ENCODE peak calls at places on chromosome X, in four cellular contexts. One of them, this sample, is unnamed.

GRCh38 chrX:145213504-145213903 is 33.8 kb upstream of the SPANXN1 start:
- DNase-seq in tibial nerve: no peak
- DNase-seq in OCI-LY7: peak; percentile 1
- DNase-seq in H9: no peak
- DNase-seq in this sample: no peak

GRCh38 chrX:115233497-115234219 is at the start of gene LRCH2:
- DNase-seq in tibial nerve: peak; percentile 12
- DNase-seq in OCI-LY7: no peak
- DNase-seq in H9: peak; percentile 69
- DNase-seq in this sample: no peak

GRCh38 chrX:150694738-150695410 is 1.7 kb downstream of the MTMR1 start:
- DNase-seq in tibial nerve: no peak
- DNase-seq in OCI-LY7: peak; percentile 53
- DNase-seq in H9: no peak
- DNase-seq in this sample: no peak

GRCh38 chrX:111375747-111376146 is 36.2 kb downstream of the DCX start:
- DNase-seq in tibial nerve: no peak
- DNase-seq in OCI-LY7: no peak
- DNase-seq in H9: no peak
- DNase-seq in this sample: no peak

GRCh38 chrX:37993857-37994619 is 12.3 kb upstream of the SYTL5 start:
- DNase-seq in tibial nerve: no peak
- DNase-seq in OCI-LY7: peak; percentile 29
- DNase-seq in H9: peak; percentile 77
- DNase-seq in this sample: no peak

GRCh38 chrX:44980403-44980802 is 107.4 kb downstream of the KDM6A start:
- DNase-seq in tibial nerve: no peak
- DNase-seq in OCI-LY7: no peak
- DNase-seq in H9: no peak
- DNase-seq in this sample: no peak

GRCh38 chrX:151962034-151962433 is 12.4 kb downstream of the GABRE start:
- DNase-seq in tibial nerve: no peak
- DNase-seq in OCI-LY7: no peak
- DNase-seq in H9: no peak
- DNase-seq in this sample: no peak

GRCh38 chrX:112051546-112051945 is 31.0 kb downstream of the TRPC5 start:
- DNase-seq in tibial nerve: no peak
- DNase-seq in OCI-LY7: no peak
- DNase-seq in H9: no peak
- DNase-seq in this sample: no peak

GRCh38 chrX:15511563-15511962 is 11.0 kb downstream of the BMX start:
- DNase-seq in tibial nerve: no peak
- DNase-seq in OCI-LY7: no peak
- DNase-seq in H9: peak; percentile 32
- DNase-seq in this sample: no peak

GRCh38 chrX:4547218-4547836 is 833.9 kb upstream of the PRKX start:
- DNase-seq in tibial nerve: peak; percentile 12
- DNase-seq in OCI-LY7: peak; percentile 46
- DNase-seq in H9: peak; percentile 61
- DNase-seq in this sample: peak; percentile 0

GRCh38 chrX:119618439-119618838 is 12.2 kb upstream of the NKRF start:
- DNase-seq in tibial nerve: no peak
- DNase-seq in OCI-LY7: peak; percentile 48
- DNase-seq in H9: no peak
- DNase-seq in this sample: no peak

GRCh38 chrX:17944833-17945497 is 83.9 kb upstream of the RAI2 start:
- DNase-seq in tibial nerve: no peak
- DNase-seq in OCI-LY7: peak; percentile 32
- DNase-seq in H9: no peak
- DNase-seq in this sample: peak; percentile 11

GRCh38 chrX:53281321-53281822 is at the start of gene IQSEC2:
- DNase-seq in tibial nerve: peak; percentile 67
- DNase-seq in OCI-LY7: no peak
- DNase-seq in H9: peak; percentile 67
- DNase-seq in this sample: no peak

GRCh38 chrX:12949927-12950656 is 24.8 kb upstream of the TMSB4X start:
- DNase-seq in tibial nerve: peak; percentile 66
- DNase-seq in OCI-LY7: peak; percentile 84
- DNase-seq in H9: no peak
- DNase-seq in this sample: peak; percentile 74

GRCh38 chrX:120768681-120769080 is 107.0 kb downstream of the CT47B1 start:
- DNase-seq in tibial nerve: no peak
- DNase-seq in OCI-LY7: no peak
- DNase-seq in H9: no peak
- DNase-seq in this sample: no peak

GRCh38 chrX:80799616-80800015 is 10.1 kb downstream of the BRWD3 start:
- DNase-seq in tibial nerve: no peak
- DNase-seq in OCI-LY7: peak; percentile 10
- DNase-seq in H9: no peak
- DNase-seq in this sample: no peak

GRCh38 chrX:31420302-31420701 is 348.5 kb upstream of the FTHL17 start:
- DNase-seq in tibial nerve: no peak
- DNase-seq in OCI-LY7: no peak
- DNase-seq in H9: no peak
- DNase-seq in this sample: no peak

GRCh38 chrX:102745513-102746133 is 25.1 kb downstream of the GPRASP3 start:
- DNase-seq in tibial nerve: no peak
- DNase-seq in OCI-LY7: no peak
- DNase-seq in H9: peak; percentile 69
- DNase-seq in this sample: no peak

GRCh38 chrX:78066110-78066509 is 37.9 kb upstream of the PGK1 start:
- DNase-seq in tibial nerve: no peak
- DNase-seq in OCI-LY7: no peak
- DNase-seq in H9: no peak
- DNase-seq in this sample: no peak

GRCh38 chrX:76555816-76556215 is 128.3 kb downstream of the MAGEE1 start:
- DNase-seq in tibial nerve: no peak
- DNase-seq in OCI-LY7: peak; percentile 61
- DNase-seq in H9: peak; percentile 51
- DNase-seq in this sample: no peak

GRCh38 chrX:86263526-86263925 is 115.3 kb downstream of the DACH2 start:
- DNase-seq in tibial nerve: no peak
- DNase-seq in OCI-LY7: no peak
- DNase-seq in H9: peak; percentile 56
- DNase-seq in this sample: no peak

GRCh38 chrX:30301977-30302376 is 7.2 kb downstream of the NR0B1 start:
- DNase-seq in tibial nerve: no peak
- DNase-seq in OCI-LY7: no peak
- DNase-seq in H9: no peak
- DNase-seq in this sample: no peak

GRCh38 chrX:82816572-82816971 is 691.5 kb upstream of the POU3F4 start:
- DNase-seq in tibial nerve: no peak
- DNase-seq in OCI-LY7: no peak
- DNase-seq in H9: no peak
- DNase-seq in this sample: no peak

GRCh38 chrX:120561634-120562568 is 1.1 kb upstream of the CUL4B start:
- DNase-seq in tibial nerve: no peak
- DNase-seq in OCI-LY7: peak; percentile 16
- DNase-seq in H9: no peak
- DNase-seq in this sample: no peak

GRCh38 chrX:7996414-7996813 is 69.2 kb upstream of the PNPLA4 start:
- DNase-seq in tibial nerve: peak; percentile 12
- DNase-seq in OCI-LY7: peak; percentile 34
- DNase-seq in H9: no peak
- DNase-seq in this sample: peak; percentile 3

GRCh38 chrX:37287741-37288424 is 61.3 kb upstream of the PRRG1 start:
- DNase-seq in tibial nerve: no peak
- DNase-seq in OCI-LY7: no peak
- DNase-seq in H9: no peak
- DNase-seq in this sample: no peak

GRCh38 chrX:41097326-41097725 is 12.1 kb downstream of the USP9X start:
- DNase-seq in tibial nerve: no peak
- DNase-seq in OCI-LY7: no peak
- DNase-seq in H9: no peak
- DNase-seq in this sample: no peak

GRCh38 chrX:68433981-68434299 is 645 bp upstream of the OPHN1 start:
- DNase-seq in tibial nerve: no peak
- DNase-seq in OCI-LY7: no peak
- DNase-seq in H9: no peak
- DNase-seq in this sample: no peak

GRCh38 chrX:68433155-68433980 is at the start of gene OPHN1:
- DNase-seq in tibial nerve: peak; percentile 64
- DNase-seq in OCI-LY7: no peak
- DNase-seq in H9: peak; percentile 82
- DNase-seq in this sample: peak; percentile 31

GRCh38 chrX:68431836-68432235 is 1.5 kb downstream of the OPHN1 start:
- DNase-seq in tibial nerve: no peak
- DNase-seq in OCI-LY7: no peak
- DNase-seq in H9: no peak
- DNase-seq in this sample: no peak

GRCh38 chrX:68429216-68429615 is 4.1 kb downstream of the OPHN1 start:
- DNase-seq in tibial nerve: no peak
- DNase-seq in OCI-LY7: no peak
- DNase-seq in H9: no peak
- DNase-seq in this sample: no peak

DNA sequence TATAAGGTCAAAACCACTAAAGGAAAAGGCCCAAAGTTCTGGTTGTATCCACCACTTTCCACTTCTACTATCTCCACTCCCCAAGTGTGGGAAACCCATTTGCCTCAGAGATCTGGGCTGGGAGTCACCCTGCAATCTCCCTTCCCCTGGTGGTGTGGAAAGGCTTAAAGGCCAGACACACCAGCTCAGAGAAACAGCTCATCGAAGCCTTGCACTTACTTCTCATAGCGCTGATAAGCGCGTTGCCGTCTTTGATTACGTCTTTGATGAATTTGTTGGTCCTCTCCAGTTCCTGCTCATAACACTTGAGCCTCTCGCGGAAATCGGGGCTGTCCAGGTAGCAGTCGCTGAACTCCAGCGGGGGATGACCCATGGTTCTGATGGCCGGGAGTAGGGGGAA is 647 bp downstream of the OPHN1 start:
- DNase-seq in tibial nerve: no peak
- DNase-seq in OCI-LY7: no peak
- DNase-seq in H9: no peak
- DNase-seq in this sample: no peak
- TF ChIP-seq CTCF in tibial nerve: no peak
- TF ChIP-seq CTCF in OCI-LY7: no peak
- TF ChIP-seq CTCF in H9: no peak
- TF ChIP-seq CTCF in this sample: no peak

DNA sequence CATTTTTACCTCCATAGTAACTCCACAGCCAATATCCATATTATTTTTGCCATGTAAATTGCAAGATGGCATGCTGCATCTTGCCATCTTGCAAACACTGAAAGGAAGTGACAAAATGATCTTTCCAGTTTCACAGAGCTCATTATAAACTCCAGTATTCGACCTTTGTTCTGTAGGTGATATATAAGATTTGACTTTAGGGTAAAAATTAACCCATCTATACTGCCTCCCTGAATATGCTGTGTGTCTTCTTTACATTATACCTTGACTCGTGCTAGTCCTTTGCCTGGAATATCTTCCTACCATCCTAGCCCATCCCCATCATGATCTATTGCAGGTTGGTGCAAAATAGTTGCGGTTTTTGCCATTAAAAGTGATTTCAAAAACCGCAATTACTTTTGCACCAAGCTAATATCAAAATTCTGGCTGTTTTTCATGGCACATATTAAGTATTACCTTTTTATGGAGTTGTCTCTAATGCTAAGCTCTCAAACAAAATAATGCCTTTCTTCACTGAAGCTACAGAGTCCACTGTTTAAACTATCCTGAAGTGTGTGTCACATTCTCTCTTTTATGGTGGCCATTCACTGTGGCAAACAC is 161.1 kb downstream of the PCDH19 start:
- DNase-seq in tibial nerve: no peak
- DNase-seq in OCI-LY7: no peak
- DNase-seq in H9: no peak
- DNase-seq in this sample: no peak
- H3K27ac ChIP-seq in tibial nerve: no peak overlapping the region
- H3K27ac ChIP-seq in OCI-LY7: no peak overlapping the region
- H3K27ac ChIP-seq in H9: no peak overlapping the region
- H3K27ac ChIP-seq in this sample: no peak overlapping the region

GRCh38 chrX:429266-429825 is 42.6 kb upstream of the PPP2R3B start:
- DNase-seq in tibial nerve: no peak
- DNase-seq in OCI-LY7: no peak
- DNase-seq in H9: no peak
- DNase-seq in this sample: no peak

GRCh38 chrX:425056-425455 is 38.3 kb upstream of the PPP2R3B start:
- DNase-seq in tibial nerve: no peak
- DNase-seq in OCI-LY7: no peak
- DNase-seq in H9: no peak
- DNase-seq in this sample: no peak

GRCh38 chrX:431032-431431 is 44.3 kb upstream of the PPP2R3B start:
- DNase-seq in tibial nerve: no peak
- DNase-seq in OCI-LY7: no peak
- DNase-seq in H9: no peak
- DNase-seq in this sample: no peak

GRCh38 chrX:426881-427280 is 40.2 kb upstream of the PPP2R3B start:
- DNase-seq in tibial nerve: no peak
- DNase-seq in OCI-LY7: no peak
- DNase-seq in H9: no peak
- DNase-seq in this sample: no peak

GRCh38 chrX:427812-428725 is 41.4 kb upstream of the PPP2R3B start:
- DNase-seq in tibial nerve: no peak
- DNase-seq in OCI-LY7: peak; percentile 39
- DNase-seq in H9: peak; percentile 71
- DNase-seq in this sample: no peak
- H3K9me3 ChIP-seq in tibial nerve: no peaks in the 10 kb centered on the region
- H3K9me3 ChIP-seq in OCI-LY7: no peaks in the 10 kb centered on the region
- H3K9me3 ChIP-seq in H9: no peaks in the 10 kb centered on the region
- H3K9me3 ChIP-seq in this sample: no peaks in the 10 kb centered on the region

GRCh38 chrX:107775000-107775733 is 420 bp downstream of the TSC22D3 start:
- DNase-seq in tibial nerve: no peak
- DNase-seq in OCI-LY7: no peak
- DNase-seq in H9: no peak
- DNase-seq in this sample: no peak

GRCh38 chrX:107775734-107776511 is at the start of gene TSC22D3:
- DNase-seq in tibial nerve: peak; percentile 69
- DNase-seq in OCI-LY7: peak; percentile 38
- DNase-seq in H9: peak; percentile 81
- DNase-seq in this sample: peak; percentile 64

GRCh38 chrX:107776649-107777535 is 641 bp upstream of the NCBP2L start:
- DNase-seq in tibial nerve: peak; percentile 75
- DNase-seq in OCI-LY7: peak; percentile 83
- DNase-seq in H9: peak; percentile 92
- DNase-seq in this sample: peak; percentile 68

GRCh38 chrX:107780525-107780924 is 3.0 kb downstream of the NCBP2L start:
- DNase-seq in tibial nerve: no peak
- DNase-seq in OCI-LY7: no peak
- DNase-seq in H9: no peak
- DNase-seq in this sample: no peak

GRCh38 chrX:107777536-107777832 is at the start of gene NCBP2L:
- DNase-seq in tibial nerve: no peak
- DNase-seq in OCI-LY7: no peak
- DNase-seq in H9: no peak
- DNase-seq in this sample: no peak
- TF ChIP-seq CTCF in tibial nerve: no peak
- TF ChIP-seq CTCF in OCI-LY7: peak; percentile 14
- TF ChIP-seq CTCF in H9: no peak
- TF ChIP-seq CTCF in this sample: no peak

GRCh38 chrX:108131471-108131870 is 39.9 kb downstream of the ATG4A start:
- DNase-seq in tibial nerve: no peak
- DNase-seq in OCI-LY7: no peak
- DNase-seq in H9: no peak
- DNase-seq in this sample: no peak
- H3K27ac ChIP-seq in tibial nerve: no peak overlapping the region
- H3K27ac ChIP-seq in OCI-LY7: no peak overlapping the region
- H3K27ac ChIP-seq in H9: no peak overlapping the region
- H3K27ac ChIP-seq in this sample: no peak overlapping the region